ENCODE peak calls at places on chromosomes 12 and 14, in seven cellular contexts. M is sigmoid colon, S is right lobe of liver, U is spleen, E is transverse colon, X is esophagus squamous epithelium, D is suprapubic skin. N is an unnamed sample.

GRCh38 chr14:29028973-29029582 is 262.5 kb downstream of the FOXG1 start:
- DNase-seq in X (no peak), U (no peak), M (no peak), D (no peak), E (no peak), S (peak), N (no peak)

GRCh38 chr12:81530352-81530751 is 228.8 kb downstream of the PPFIA2 start:
- DNase-seq in D (no peak), S (no peak), U (no peak), M (no peak), X (no peak), E (no peak), N (no peak)

GRCh38 chr12:8011331-8011730 is 21.2 kb upstream of the FOXJ2 start:
- DNase-seq in M (no peak), U (no peak), S (no peak), E (no peak), D (no peak), X (no peak), N (no peak)

GRCh38 chr14:98754343-98755025 is 517.5 kb downstream of the BCL11B start:
- DNase-seq in X (no peak), U (no peak), E (no peak), S (no peak), D (no peak), M (no peak), N (no peak)

GRCh38 chr14:65164825-65165135 is 62.5 kb upstream of the MAX start:
- DNase-seq in M (no peak), S (no peak), U (no peak), D (no peak), E (no peak), X (no peak), N (no peak)

GRCh38 chr12:88897723-88898122 is 317.5 kb upstream of the KITLG start:
- DNase-seq in M (no peak), U (no peak), X (no peak), S (no peak), E (no peak), D (no peak), N (no peak)

GRCh38 chr12:80925237-80925636 is 12.5 kb downstream of the LIN7A start:
- DNase-seq in S (no peak), D (no peak), E (no peak), X (no peak), U (no peak), M (no peak), N (no peak)

GRCh38 chr12:108950991-108951739 is 69.7 kb downstream of the SVOP start:
- DNase-seq in S (peak), E (peak), X (no peak), U (peak), M (peak), D (peak), N (peak)

GRCh38 chr12:9367201-9367600 is 159.0 kb upstream of the PZP start:
- DNase-seq in E (no peak), X (no peak), S (no peak), M (no peak), D (no peak), U (no peak), N (no peak)

GRCh38 chr12:75710361-75711069 is 199.1 kb upstream of the KRR1 start:
- DNase-seq in M (no peak), U (no peak), S (no peak), X (no peak), E (no peak), D (no peak), N (no peak)

GRCh38 chr14:29273513-29273912 is 506.9 kb downstream of the FOXG1 start:
- DNase-seq in D (no peak), X (no peak), U (no peak), S (no peak), M (no peak), E (no peak), N (no peak)

DNA sequence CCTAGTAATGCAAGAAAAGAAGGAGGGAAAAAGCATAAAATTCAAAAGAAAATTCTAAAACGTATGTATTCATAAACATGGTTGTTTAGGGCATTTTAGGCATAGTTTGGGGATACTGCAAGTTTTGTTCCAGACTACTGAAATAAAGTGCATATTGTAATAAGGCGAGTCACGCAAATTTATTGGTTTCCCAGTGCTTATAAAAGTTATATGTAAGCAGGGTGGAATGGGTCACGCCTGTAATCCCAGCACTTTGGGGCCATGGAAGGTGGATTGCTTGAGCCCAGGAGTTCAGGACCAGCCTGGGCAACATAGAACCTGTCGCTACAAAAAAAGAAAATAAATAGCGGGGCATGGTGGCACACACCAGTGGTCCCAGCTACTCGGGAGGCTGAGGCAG is 291.9 kb downstream of the FBXL14 start:
- DNase-seq in E (no peak), U (no peak), S (no peak), X (no peak), M (no peak), D (no peak), N (no peak)
- TF ChIP-seq POLR2A in E (no peak), U (no peak), S (no peak), X (no peak), M (no peak), D (no peak), N (no peak)

DNA sequence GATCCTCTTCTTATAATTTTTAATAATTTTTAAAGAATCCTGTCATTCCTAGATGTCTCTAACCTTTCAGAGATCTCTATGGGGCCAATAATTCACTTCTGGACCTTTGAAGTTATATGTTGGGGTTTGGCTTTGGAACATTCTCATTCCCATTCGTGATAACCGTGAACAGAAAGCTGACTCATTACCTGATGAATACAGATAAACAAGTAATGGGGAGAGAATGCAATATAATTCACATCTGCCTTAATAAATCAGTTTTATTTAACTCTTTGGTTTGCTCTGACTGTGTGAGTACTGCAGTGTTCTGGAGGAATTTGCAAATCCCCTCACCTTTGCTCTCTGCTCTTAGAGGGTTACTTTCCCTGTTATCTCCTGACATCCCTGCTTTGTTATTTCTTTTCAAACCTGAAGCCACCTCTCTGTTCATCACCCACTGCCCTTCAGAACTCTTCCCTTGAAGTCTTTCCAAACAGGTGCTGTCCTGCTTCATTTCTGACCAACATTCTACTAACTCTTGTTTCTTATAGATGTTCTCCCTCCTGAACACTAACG is 79.6 kb upstream of the SLC38A2 start:
- DNase-seq in M (no peak), E (no peak), U (no peak), X (no peak), D (no peak), S (no peak), N (no peak)
- H3K27ac ChIP-seq in M (no peak), E (no peak), U (no peak), X (no peak), D (peak), S (no peak), N (no peak)

GRCh38 chr14:73634333-73634833 is 10.4 kb upstream of the DNAL1 start:
- DNase-seq in S (no peak), E (peak), D (no peak), X (no peak), M (peak), U (no peak), N (no peak)
- TF ChIP-seq POLR2A in S (no peak), E (no peak), D (no peak), X (no peak), M (no peak), U (no peak), N (no peak)

DNA sequence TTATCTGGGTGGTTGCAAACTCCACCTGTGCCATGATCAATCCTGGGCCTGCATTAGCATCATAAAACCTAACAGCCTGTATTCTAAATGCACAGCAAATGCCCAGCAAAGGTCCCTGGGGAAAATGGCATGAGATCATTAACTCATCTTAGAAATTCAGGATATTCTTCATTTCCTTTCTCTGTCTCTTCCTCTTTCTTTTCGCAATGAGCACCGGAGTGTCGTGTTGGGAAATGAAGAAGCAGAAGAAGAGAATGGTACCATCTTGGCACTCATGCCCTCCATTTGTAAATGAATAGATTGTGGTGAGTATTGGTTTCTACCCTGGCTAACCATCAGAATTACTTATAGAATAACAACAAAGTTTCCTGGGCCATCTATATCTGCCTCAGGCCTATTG is 193.6 kb downstream of the GALC start:
- DNase-seq in D (no peak), M (no peak), S (no peak), U (no peak), E (no peak), X (no peak), N (no peak)
- H3K27ac ChIP-seq in D (no peak), M (no peak), S (no peak), U (no peak), E (no peak), X (no peak), N (no peak)

GRCh38 chr12:6334940-6335450 is 6.9 kb downstream of the TNFRSF1A start:
- DNase-seq in X (no peak), S (no peak), U (peak), E (peak), M (no peak), D (no peak), N (no peak)

GRCh38 chr12:6337958-6338406 is 3.9 kb downstream of the TNFRSF1A start:
- DNase-seq in S (no peak), M (no peak), X (no peak), D (no peak), E (no peak), U (peak), N (no peak)

GRCh38 chr12:6335451-6336078 is 6.3 kb downstream of the TNFRSF1A start:
- DNase-seq in D (no peak), M (peak), U (peak), X (no peak), S (peak), E (peak), N (peak)

GRCh38 chr12:6336859-6337744 is 4.8 kb downstream of the TNFRSF1A start:
- DNase-seq in E (peak), U (peak), D (no peak), M (no peak), X (no peak), S (peak), N (no peak)

DNA sequence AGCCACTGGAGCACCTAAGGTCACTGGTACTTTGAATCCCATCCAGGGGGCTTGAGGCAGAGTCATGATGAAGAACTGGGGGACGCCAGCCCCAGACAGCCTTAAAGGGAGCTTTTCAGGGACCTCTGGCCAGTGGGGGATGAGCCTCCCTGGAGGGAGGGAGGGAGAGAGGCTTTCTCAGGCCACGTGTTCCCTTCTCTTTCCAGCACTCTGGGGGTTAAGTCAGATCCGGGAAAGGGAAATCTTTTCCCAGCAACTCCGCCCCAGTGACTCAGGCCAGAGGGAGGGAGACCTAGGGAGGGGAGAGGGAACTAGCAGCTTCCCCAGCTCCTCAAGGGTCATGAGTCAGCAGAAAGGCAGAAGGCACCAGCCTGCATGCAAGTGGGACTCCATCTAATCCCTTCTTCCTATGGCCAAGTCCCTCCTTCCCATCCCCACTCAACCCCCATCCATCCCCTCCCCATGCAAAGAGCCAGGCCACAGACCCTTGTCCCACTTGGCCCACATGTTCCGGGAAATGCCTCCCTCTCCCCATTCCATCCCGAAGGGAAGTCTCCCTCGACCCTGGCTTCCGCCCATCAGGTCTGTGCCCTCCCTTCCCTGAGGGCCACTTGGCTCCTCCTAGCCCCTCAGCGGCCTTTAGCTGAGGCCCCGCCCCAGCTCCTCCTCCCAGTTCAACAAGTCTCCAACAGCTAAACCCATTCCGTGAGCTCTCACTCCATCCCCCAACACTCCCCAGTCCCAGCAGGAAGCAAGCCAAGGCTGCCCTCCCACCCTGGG is 5.6 kb downstream of the TNFRSF1A start:
- DNase-seq in X (peak), S (peak), M (peak), D (peak), E (peak), U (peak), N (peak)
- TF ChIP-seq POLR2A in X (peak), S (peak), M (no peak), D (no peak), E (peak), U (peak), N (peak)

GRCh38 chr12:5031242-5031641 is 12.4 kb upstream of the KCNA5 start:
- DNase-seq in U (no peak), S (no peak), D (no peak), X (no peak), M (no peak), E (no peak), N (no peak)

GRCh38 chr12:5033883-5034282 is 9.8 kb upstream of the KCNA5 start:
- DNase-seq in U (no peak), M (no peak), E (no peak), S (no peak), D (no peak), X (no peak), N (no peak)

GRCh38 chr12:5031958-5032357 is 11.7 kb upstream of the KCNA5 start:
- DNase-seq in S (no peak), M (no peak), U (no peak), D (no peak), E (no peak), X (no peak), N (no peak)

GRCh38 chr12:5034605-5035004 is 9.1 kb upstream of the KCNA5 start:
- DNase-seq in E (no peak), X (no peak), S (no peak), M (no peak), D (no peak), U (no peak), N (no peak)

GRCh38 chr12:5032821-5033220 is 10.9 kb upstream of the KCNA5 start:
- DNase-seq in U (no peak), E (no peak), M (no peak), X (no peak), S (no peak), D (no peak), N (no peak)
- H3K27ac ChIP-seq in U (no peak), E (no peak), M (no peak), X (no peak), S (no peak), D (no peak), N (no peak)

GRCh38 chr14:76151398-76152332 is at the start of gene GPATCH2L:
- DNase-seq in M (peak), E (peak), S (peak), D (peak), U (peak), X (peak), N (peak)
- TF ChIP-seq POLR2A in M (peak), E (peak), S (peak), D (peak), U (peak), X (peak), N (peak)

N was measured in tibial nerve.